ENCODE peak calls at places on chromosomes 2 and 18, in nine cellular contexts. S is Karpas-422, J is suprapubic skin, O is GM23338, Z is aorta, K is heart left ventricle, Y is heart right ventricle, W is right atrium auricular region, E is mammary epithelial cell. G is an unnamed sample. For H3K4me1, the result is how much of the 10 kb centered on the place peaks cover.

GRCh38 chr2:8675543-8675942 is 6.3 kb upstream of the ID2 start:
- DNase-seq in Y (no peak), E (no peak), O (no peak), Z (no peak), W (no peak), J (no peak), K (no peak), S (no peak), G (no peak)

GRCh38 chr2:113185643-113186315 is 12.0 kb downstream of the PSD4 start:
- DNase-seq in Y (no peak), S (no peak), E (no peak), Z (peak), K (no peak), J (no peak), W (no peak), O (no peak), G (no peak)

GRCh38 chr2:46010925-46011490 is 286.2 kb upstream of the EPAS1 start:
- DNase-seq in S (peak), O (peak), K (no peak), Y (no peak), Z (no peak), E (peak), J (no peak), W (no peak), G (no peak)

GRCh38 chr2:8918412-8918811 is 81.0 kb upstream of the KIDINS220 start:
- DNase-seq in E (no peak), W (no peak), Y (no peak), J (no peak), S (no peak), O (no peak), K (no peak), Z (no peak), G (no peak)

GRCh38 chr2:200861617-200862016 is 2.8 kb downstream of the CLK1 start:
- DNase-seq in J (no peak), S (no peak), K (no peak), W (no peak), Y (no peak), Z (no peak), E (peak), O (peak), G (no peak)

GRCh38 chr2:64204006-64204632 is 59.9 kb upstream of the PELI1 start:
- DNase-seq in O (peak), Z (peak), E (peak), W (no peak), Y (peak), S (no peak), J (peak), K (peak), G (peak)

GRCh38 chr2:133504566-133505505 is 63.4 kb downstream of the NCKAP5 start:
- DNase-seq in Z (peak), S (no peak), K (peak), Y (peak), J (no peak), O (no peak), E (peak), W (no peak), G (no peak)

GRCh38 chr2:237304763-237305514 is 109.0 kb downstream of the COL6A3 start:
- DNase-seq in K (no peak), J (no peak), S (no peak), Y (no peak), O (no peak), Z (no peak), W (no peak), E (peak), G (no peak)

GRCh38 chr18:37419272-37419671 is 146.3 kb downstream of the CELF4 start:
- DNase-seq in O (peak), Y (no peak), K (no peak), E (peak), W (no peak), Z (no peak), J (no peak), S (no peak), G (no peak)

GRCh38 chr2:177900091-177900490 is 172.5 kb downstream of the PDE11A start:
- DNase-seq in W (no peak), Z (no peak), J (no peak), O (no peak), Y (no peak), K (no peak), S (no peak), E (peak), G (no peak)

GRCh38 chr18:9861157-9861556 is 24.6 kb upstream of the TXNDC2 start:
- DNase-seq in J (no peak), W (no peak), S (no peak), E (no peak), Z (no peak), O (no peak), Y (no peak), K (no peak), G (no peak)

GRCh38 chr2:8662239-8662879 is 19.5 kb upstream of the ID2 start:
- DNase-seq in J (peak), O (no peak), K (no peak), W (no peak), E (peak), Y (no peak), Z (no peak), S (no peak), G (no peak)

GRCh38 chr2:44740678-44741077 is 200.8 kb upstream of the SIX3 start:
- DNase-seq in S (no peak), O (no peak), K (no peak), Y (no peak), W (no peak), J (no peak), E (no peak), Z (no peak), G (no peak)

GRCh38 chr2:195477996-195478382 is 179.0 kb upstream of the SLC39A10 start:
- DNase-seq in W (no peak), O (no peak), K (no peak), Z (no peak), E (no peak), S (no peak), Y (no peak), J (no peak), G (no peak)

GRCh38 chr18:50729326-50729725 is 90.5 kb downstream of the MRO start:
- DNase-seq in Y (no peak), W (no peak), J (no peak), O (no peak), E (no peak), K (no peak), S (no peak), Z (no peak), G (no peak)

GRCh38 chr2:181438298-181438697 is 18.9 kb upstream of the ITGA4 start:
- DNase-seq in Y (no peak), K (no peak), S (peak), O (peak), E (peak), W (no peak), J (no peak), Z (no peak), G (peak)

GRCh38 chr2:241207151-241207550 is 18.7 kb downstream of the ANO7 start:
- DNase-seq in K (no peak), E (no peak), Z (no peak), O (no peak), Y (no peak), J (no peak), S (no peak), W (no peak), G (no peak)

GRCh38 chr2:105645031-105645940 is 99.4 kb upstream of the NCK2 start:
- DNase-seq in Z (no peak), J (no peak), S (no peak), W (no peak), O (peak), E (peak), Y (no peak), K (no peak), G (no peak)

GRCh38 chr2:105646423-105647076 is 98.2 kb upstream of the NCK2 start:
- DNase-seq in W (no peak), Z (no peak), J (no peak), O (no peak), E (no peak), K (no peak), S (no peak), Y (no peak), G (no peak)

GRCh38 chr2:105645971-105646370 is 98.7 kb upstream of the NCK2 start:
- DNase-seq in K (no peak), W (no peak), E (no peak), Z (no peak), S (no peak), O (no peak), Y (no peak), J (no peak), G (no peak)

GRCh38 chr2:105649534-105649933 is 95.2 kb upstream of the NCK2 start:
- DNase-seq in Y (no peak), Z (no peak), S (no peak), J (no peak), K (no peak), W (no peak), E (no peak), O (no peak), G (no peak)

DNA sequence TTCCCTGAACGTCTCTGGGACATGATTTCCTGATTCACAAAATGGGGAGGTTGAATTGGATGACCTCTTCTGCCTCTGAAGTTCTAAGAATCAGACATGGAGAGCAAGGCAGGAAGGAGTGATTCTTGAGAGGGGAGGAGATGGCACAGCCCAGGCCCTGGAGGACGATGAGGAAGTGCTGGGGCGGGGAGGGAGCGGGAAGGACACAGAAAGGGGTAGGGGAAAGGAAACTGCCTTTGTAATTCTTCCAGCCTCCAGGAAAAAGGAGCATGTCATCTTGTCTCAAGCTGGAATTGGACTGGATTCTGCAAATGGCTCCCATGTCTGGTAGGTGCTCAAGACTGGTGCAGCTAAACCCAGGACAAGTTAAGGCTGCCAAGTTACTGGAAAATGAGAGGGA is 97.0 kb upstream of the NCK2 start:
- DNase-seq in Y (no peak), K (no peak), J (no peak), O (no peak), E (no peak), S (no peak), Z (no peak), W (no peak), G (no peak)
- H3K4me1 ChIP-seq in Y (under half), K (under half), J (under half), O (under half), E (under half), S (under half), Z (under half), W (under half), G (under half)

GRCh38 chr2:118830886-118831285 is 16.6 kb downstream of the EN1 start:
- DNase-seq in E (no peak), Y (no peak), Z (no peak), W (no peak), O (no peak), K (no peak), S (no peak), J (peak), G (no peak)
- H3K4me3 ChIP-seq in E (no peak), Y (no peak), Z (no peak), W (no peak), O (no peak), K (no peak), S (no peak), J (no peak), G (no peak)

GRCh38 chr2:70716131-70716766 is 51.8 kb downstream of the ADD2 start:
- DNase-seq in K (peak), Z (no peak), Y (no peak), O (no peak), S (no peak), E (no peak), J (peak), W (peak), G (no peak)
- H3K27ac ChIP-seq in K (no peak), Z (no peak), Y (no peak), O (peak), S (no peak), E (no peak), J (no peak), W (no peak), G (no peak)

DNA sequence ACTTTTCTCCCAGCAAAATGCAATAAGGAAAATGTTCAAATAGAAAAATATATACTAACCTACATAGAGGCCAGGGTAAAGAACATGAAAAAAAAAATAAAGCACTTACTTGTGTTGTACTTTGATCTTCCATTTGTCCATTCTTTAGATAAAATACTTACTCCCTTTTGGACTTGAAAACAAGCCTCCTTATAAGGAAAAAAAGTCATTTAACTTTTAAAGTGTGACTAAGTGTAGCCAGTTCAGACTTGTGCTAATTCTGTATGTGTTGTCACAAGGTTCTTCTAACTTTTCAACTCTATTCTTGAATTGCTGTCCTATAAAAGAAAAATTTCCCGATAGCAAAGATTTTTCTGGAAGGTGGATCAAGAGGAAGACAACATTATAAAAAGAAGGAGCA is 23.2 kb downstream of the SLC40A1 start:
- DNase-seq in K (no peak), J (no peak), O (no peak), Z (no peak), E (peak), S (no peak), W (no peak), Y (no peak), G (no peak)
- H3K4me1 ChIP-seq in K (half or more), J (under half), O (under half), Z (under half), E (under half), S (under half), W (half or more), Y (half or more), G (under half)

GRCh38 chr2:15158117-15158516 is 403.0 kb downstream of the NBAS start:
- DNase-seq in E (no peak), J (no peak), Z (no peak), W (no peak), O (peak), Y (no peak), K (no peak), S (no peak), G (no peak)

GRCh38 chr2:15159206-15159605 is 401.9 kb downstream of the NBAS start:
- DNase-seq in J (no peak), W (no peak), E (peak), K (no peak), Y (no peak), O (no peak), Z (no peak), S (no peak), G (no peak)

GRCh38 chr2:15154289-15154688 is 406.8 kb downstream of the NBAS start:
- DNase-seq in J (no peak), K (no peak), W (no peak), Z (no peak), E (peak), Y (no peak), S (no peak), O (no peak), G (no peak)

GRCh38 chr2:15158532-15158931 is 402.6 kb downstream of the NBAS start:
- DNase-seq in K (no peak), Y (no peak), S (no peak), O (no peak), J (no peak), Z (no peak), E (peak), W (no peak), G (no peak)

GRCh38 chr2:15155959-15156574 is 405.1 kb downstream of the NBAS start:
- DNase-seq in S (no peak), Y (no peak), O (peak), E (no peak), Z (no peak), K (no peak), W (no peak), J (no peak), G (no peak)
- H3K4me3 ChIP-seq in S (no peak), Y (no peak), O (no peak), E (no peak), Z (no peak), K (no peak), W (no peak), J (no peak), G (peak)